ENCODE peak calls at places on chromosomes 7 and 10, in five cellular contexts. One of them, this sample, is unnamed.
A peak's percentile ranks its signal among the peaks of the same experiment; 100 is the strongest.

GRCh38 chr7:28516390-28517145 is 104.2 kb downstream of the CREB5 start:
- DNase-seq in adrenal gland: no peak
- DNase-seq in body of pancreas: no peak
- DNase-seq in DND-41: no peak
- DNase-seq in left ventricle myocardium inferior: no peak
- DNase-seq in this sample: no peak

GRCh38 chr7:112084506-112084905 is 121.7 kb downstream of the DOCK4 start:
- DNase-seq in adrenal gland: no peak
- DNase-seq in body of pancreas: no peak
- DNase-seq in DND-41: no peak
- DNase-seq in left ventricle myocardium inferior: no peak
- DNase-seq in this sample: peak; percentile 33

GRCh38 chr7:74443591-74444365 is 9.9 kb upstream of the GTF2IRD1 start:
- DNase-seq in adrenal gland: no peak
- DNase-seq in body of pancreas: no peak
- DNase-seq in DND-41: no peak
- DNase-seq in left ventricle myocardium inferior: no peak
- DNase-seq in this sample: no peak

GRCh38 chr7:150778738-150779301 is 21.3 kb downstream of the TMEM176B start:
- DNase-seq in adrenal gland: peak; percentile 82
- DNase-seq in body of pancreas: peak; percentile 81
- DNase-seq in DND-41: peak; percentile 77
- DNase-seq in left ventricle myocardium inferior: peak; percentile 85
- DNase-seq in this sample: no peak

GRCh38 chr10:113651021-113651420 is 12.8 kb downstream of the NRAP start:
- DNase-seq in adrenal gland: no peak
- DNase-seq in body of pancreas: no peak
- DNase-seq in DND-41: no peak
- DNase-seq in left ventricle myocardium inferior: no peak
- DNase-seq in this sample: no peak

GRCh38 chr10:5314866-5315265 is 49.9 kb upstream of the UCN3 start:
- DNase-seq in adrenal gland: no peak
- DNase-seq in body of pancreas: no peak
- DNase-seq in DND-41: no peak
- DNase-seq in left ventricle myocardium inferior: no peak
- DNase-seq in this sample: no peak

GRCh38 chr10:34434119-34434594 is 380.9 kb downstream of the PARD3 start:
- DNase-seq in adrenal gland: no peak
- DNase-seq in body of pancreas: no peak
- DNase-seq in DND-41: no peak
- DNase-seq in left ventricle myocardium inferior: no peak
- DNase-seq in this sample: no peak

GRCh38 chr10:132232553-132232949 is 45.8 kb downstream of the DPYSL4 start:
- DNase-seq in adrenal gland: no peak
- DNase-seq in body of pancreas: no peak
- DNase-seq in DND-41: no peak
- DNase-seq in left ventricle myocardium inferior: peak; percentile 42
- DNase-seq in this sample: no peak

GRCh38 chr10:91163269-91163708 is 57.2 kb upstream of the PCGF5 start:
- DNase-seq in adrenal gland: no peak
- DNase-seq in body of pancreas: peak; percentile 63
- DNase-seq in DND-41: peak; percentile 83
- DNase-seq in left ventricle myocardium inferior: peak; percentile 65
- DNase-seq in this sample: peak; percentile 87

GRCh38 chr7:56291-56913 is 136.0 kb upstream of the FAM20C start:
- DNase-seq in adrenal gland: no peak
- DNase-seq in body of pancreas: peak; percentile 8
- DNase-seq in DND-41: no peak
- DNase-seq in left ventricle myocardium inferior: no peak
- DNase-seq in this sample: no peak

GRCh38 chr10:62580396-62580795 is 206.2 kb downstream of the ZNF365 start:
- DNase-seq in adrenal gland: no peak
- DNase-seq in body of pancreas: no peak
- DNase-seq in DND-41: no peak
- DNase-seq in left ventricle myocardium inferior: no peak
- DNase-seq in this sample: no peak

GRCh38 chr7:29806131-29806792 is at the start of gene WIPF3:
- DNase-seq in adrenal gland: peak; percentile 54
- DNase-seq in body of pancreas: peak; percentile 40
- DNase-seq in DND-41: no peak
- DNase-seq in left ventricle myocardium inferior: peak; percentile 43
- DNase-seq in this sample: no peak

GRCh38 chr7:75739796-75740672 is 1.3 kb upstream of the HIP1 start:
- DNase-seq in adrenal gland: no peak
- DNase-seq in body of pancreas: no peak
- DNase-seq in DND-41: no peak
- DNase-seq in left ventricle myocardium inferior: no peak
- DNase-seq in this sample: no peak

GRCh38 chr10:6738464-6738824 is 158.4 kb upstream of the PRKCQ start:
- DNase-seq in adrenal gland: no peak
- DNase-seq in body of pancreas: no peak
- DNase-seq in DND-41: no peak
- DNase-seq in left ventricle myocardium inferior: no peak
- DNase-seq in this sample: no peak

GRCh38 chr10:35217458-35217857 is 90.8 kb downstream of the CREM start:
- DNase-seq in adrenal gland: no peak
- DNase-seq in body of pancreas: no peak
- DNase-seq in DND-41: no peak
- DNase-seq in left ventricle myocardium inferior: no peak
- DNase-seq in this sample: no peak

GRCh38 chr7:25844109-25844915 is 307.7 kb upstream of the NFE2L3 start:
- DNase-seq in adrenal gland: no peak
- DNase-seq in body of pancreas: no peak
- DNase-seq in DND-41: no peak
- DNase-seq in left ventricle myocardium inferior: no peak
- DNase-seq in this sample: no peak

GRCh38 chr7:131302876-131303707 is 24.6 kb upstream of the MKLN1 start:
- DNase-seq in adrenal gland: no peak
- DNase-seq in body of pancreas: peak; percentile 58
- DNase-seq in DND-41: no peak
- DNase-seq in left ventricle myocardium inferior: peak; percentile 23
- DNase-seq in this sample: no peak

GRCh38 chr7:114243019-114243507 is 171.6 kb upstream of the FOXP2 start:
- DNase-seq in adrenal gland: no peak
- DNase-seq in body of pancreas: no peak
- DNase-seq in DND-41: no peak
- DNase-seq in left ventricle myocardium inferior: no peak
- DNase-seq in this sample: no peak

GRCh38 chr10:132098539-132099421 is 33.0 kb downstream of the JAKMIP3 start:
- DNase-seq in adrenal gland: no peak
- DNase-seq in body of pancreas: no peak
- DNase-seq in DND-41: no peak
- DNase-seq in left ventricle myocardium inferior: no peak
- DNase-seq in this sample: no peak

GRCh38 chr10:91617073-91617580 is 15.7 kb downstream of the PPP1R3C start:
- DNase-seq in adrenal gland: no peak
- DNase-seq in body of pancreas: no peak
- DNase-seq in DND-41: no peak
- DNase-seq in left ventricle myocardium inferior: no peak
- DNase-seq in this sample: no peak

GRCh38 chr7:83301416-83301815 is 138.7 kb upstream of the PCLO start:
- DNase-seq in adrenal gland: no peak
- DNase-seq in body of pancreas: no peak
- DNase-seq in DND-41: no peak
- DNase-seq in left ventricle myocardium inferior: no peak
- DNase-seq in this sample: no peak

GRCh38 chr10:104351919-104352318 is 1.7 kb upstream of the CFAP58 start:
- DNase-seq in adrenal gland: no peak
- DNase-seq in body of pancreas: no peak
- DNase-seq in DND-41: no peak
- DNase-seq in left ventricle myocardium inferior: no peak
- DNase-seq in this sample: no peak

GRCh38 chr10:104350146-104350635 is 3.4 kb upstream of the CFAP58 start:
- DNase-seq in adrenal gland: no peak
- DNase-seq in body of pancreas: no peak
- DNase-seq in DND-41: peak; percentile 22
- DNase-seq in left ventricle myocardium inferior: no peak
- DNase-seq in this sample: no peak

GRCh38 chr10:104349623-104350142 is 4.0 kb upstream of the CFAP58 start:
- DNase-seq in adrenal gland: no peak
- DNase-seq in body of pancreas: no peak
- DNase-seq in DND-41: no peak
- DNase-seq in left ventricle myocardium inferior: no peak
- DNase-seq in this sample: peak; percentile 41

GRCh38 chr10:104353325-104354048 is at the start of gene CFAP58:
- DNase-seq in adrenal gland: peak; percentile 96
- DNase-seq in body of pancreas: peak; percentile 96
- DNase-seq in DND-41: peak; percentile 92
- DNase-seq in left ventricle myocardium inferior: peak; percentile 90
- DNase-seq in this sample: peak; percentile 87

DNA sequence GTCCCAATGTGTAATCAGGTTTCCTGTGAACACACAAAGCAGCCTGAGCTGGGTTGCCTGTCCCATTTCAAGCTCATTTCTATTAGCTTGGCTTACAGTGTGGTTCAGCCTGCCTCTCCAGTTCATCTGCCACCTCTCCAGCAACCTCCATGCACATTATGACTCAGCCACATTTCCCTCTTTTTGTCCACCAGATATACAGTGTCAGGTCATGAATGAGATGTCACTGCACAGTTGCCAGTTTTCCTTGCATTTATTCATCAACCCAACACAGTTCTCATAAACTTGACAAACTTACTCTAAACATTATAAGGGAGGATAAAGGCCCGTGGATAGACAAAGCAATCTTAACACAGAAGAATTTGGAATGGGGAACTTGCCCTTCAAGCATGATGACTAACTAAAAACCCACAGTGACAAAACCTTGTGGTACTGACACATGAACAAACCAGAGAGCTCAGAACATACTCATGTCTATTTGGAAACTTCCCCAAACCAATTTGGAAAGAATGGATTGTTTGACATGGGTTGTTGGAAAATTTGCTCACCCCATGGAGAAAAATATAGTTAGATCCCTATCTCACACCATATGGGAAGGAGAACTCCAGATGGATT is 2.5 kb upstream of the CFAP58 start:
- DNase-seq in adrenal gland: no peak
- DNase-seq in body of pancreas: no peak
- DNase-seq in DND-41: no peak
- DNase-seq in left ventricle myocardium inferior: no peak
- DNase-seq in this sample: no peak
- TF ChIP-seq CTCF in adrenal gland: no peak
- TF ChIP-seq CTCF in body of pancreas: no peak
- TF ChIP-seq CTCF in DND-41: no peak
- TF ChIP-seq CTCF in left ventricle myocardium inferior: no peak
- TF ChIP-seq CTCF in this sample: no peak

GRCh38 chr7:98917331-98917730 is 39.0 kb downstream of the TRRAP start:
- DNase-seq in adrenal gland: no peak
- DNase-seq in body of pancreas: no peak
- DNase-seq in DND-41: no peak
- DNase-seq in left ventricle myocardium inferior: no peak
- DNase-seq in this sample: no peak

GRCh38 chr7:98911936-98912335 is 33.6 kb downstream of the TRRAP start:
- DNase-seq in adrenal gland: no peak
- DNase-seq in body of pancreas: no peak
- DNase-seq in DND-41: no peak
- DNase-seq in left ventricle myocardium inferior: no peak
- DNase-seq in this sample: no peak

GRCh38 chr7:98913026-98913425 is 34.7 kb downstream of the TRRAP start:
- DNase-seq in adrenal gland: no peak
- DNase-seq in body of pancreas: no peak
- DNase-seq in DND-41: no peak
- DNase-seq in left ventricle myocardium inferior: no peak
- DNase-seq in this sample: no peak

GRCh38 chr7:98909487-98909886 is 31.2 kb downstream of the TRRAP start:
- DNase-seq in adrenal gland: no peak
- DNase-seq in body of pancreas: no peak
- DNase-seq in DND-41: no peak
- DNase-seq in left ventricle myocardium inferior: no peak
- DNase-seq in this sample: no peak

DNA sequence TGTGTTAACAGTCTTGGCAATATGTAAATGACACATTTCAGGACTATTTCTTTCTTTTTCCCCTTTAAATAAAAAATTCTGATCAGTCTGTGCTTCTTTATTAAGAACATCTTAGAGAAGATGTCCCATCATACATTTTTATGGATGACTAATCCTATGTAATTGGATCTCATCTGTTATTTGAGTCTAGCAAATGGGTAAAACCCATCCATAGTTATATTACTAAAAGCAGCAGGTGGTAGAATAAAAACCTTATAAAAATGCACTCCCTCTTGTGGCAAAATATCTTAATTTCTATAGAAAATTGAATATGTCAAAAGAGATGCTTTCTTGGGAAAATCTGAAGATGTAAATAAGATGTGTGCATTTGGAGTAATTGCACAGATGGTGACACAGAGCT is 35.3 kb downstream of the TRRAP start:
- DNase-seq in adrenal gland: no peak
- DNase-seq in body of pancreas: no peak
- DNase-seq in DND-41: no peak
- DNase-seq in left ventricle myocardium inferior: no peak
- DNase-seq in this sample: no peak
- H3K36me3 ChIP-seq in adrenal gland: peaks cover 91% of the 10 kb centered on the region
- H3K36me3 ChIP-seq in body of pancreas: peaks cover 51% of the 10 kb centered on the region
- H3K36me3 ChIP-seq in DND-41: peaks cover 92% of the 10 kb centered on the region
- H3K36me3 ChIP-seq in left ventricle myocardium inferior: peaks cover 96% of the 10 kb centered on the region
- H3K36me3 ChIP-seq in this sample: peaks cover 28% of the 10 kb centered on the region

GRCh38 chr7:128914566-128915151 is 4.2 kb upstream of the KCP start:
- DNase-seq in adrenal gland: no peak
- DNase-seq in body of pancreas: no peak
- DNase-seq in DND-41: no peak
- DNase-seq in left ventricle myocardium inferior: no peak
- DNase-seq in this sample: peak; percentile 71
- TF ChIP-seq CTCF in adrenal gland: no peak
- TF ChIP-seq CTCF in body of pancreas: no peak
- TF ChIP-seq CTCF in DND-41: no peak
- TF ChIP-seq CTCF in left ventricle myocardium inferior: no peak
- TF ChIP-seq CTCF in this sample: peak; percentile 27

GRCh38 chr7:95590387-95591248 is 5.7 kb downstream of the PDK4 start:
- DNase-seq in adrenal gland: no peak
- DNase-seq in body of pancreas: no peak
- DNase-seq in DND-41: no peak
- DNase-seq in left ventricle myocardium inferior: no peak
- DNase-seq in this sample: no peak
- H3K36me3 ChIP-seq in adrenal gland: peaks cover 89% of the 10 kb centered on the region
- H3K36me3 ChIP-seq in body of pancreas: peaks cover 29% of the 10 kb centered on the region
- H3K36me3 ChIP-seq in DND-41: no peaks in the 10 kb centered on the region
- H3K36me3 ChIP-seq in left ventricle myocardium inferior: peaks cover 96% of the 10 kb centered on the region
- H3K36me3 ChIP-seq in this sample: no peaks in the 10 kb centered on the region

DNA sequence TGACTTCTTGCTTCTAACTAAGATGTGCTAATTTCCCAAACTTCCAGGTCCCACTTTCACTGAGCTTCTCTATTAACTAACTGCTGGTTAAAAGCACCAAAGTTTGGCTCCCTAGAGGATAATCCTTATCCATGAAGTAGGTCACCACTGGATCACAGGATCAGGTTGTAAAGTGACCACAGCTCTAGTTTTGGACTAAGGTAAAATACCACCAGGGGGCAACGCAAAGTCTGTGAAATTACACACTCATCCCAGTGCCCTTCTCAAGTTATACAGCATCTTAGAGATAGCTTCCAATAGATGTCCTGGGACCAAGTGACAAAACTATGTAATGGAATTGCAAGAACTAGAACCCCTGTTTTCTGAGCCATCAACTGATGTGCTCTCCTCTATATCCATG is 116.4 kb upstream of the ASAH2 start:
- DNase-seq in adrenal gland: no peak
- DNase-seq in body of pancreas: no peak
- DNase-seq in DND-41: no peak
- DNase-seq in left ventricle myocardium inferior: no peak
- DNase-seq in this sample: no peak
- TF ChIP-seq CTCF in adrenal gland: no peak
- TF ChIP-seq CTCF in body of pancreas: no peak
- TF ChIP-seq CTCF in DND-41: peak; percentile 26
- TF ChIP-seq CTCF in left ventricle myocardium inferior: peak; percentile 44
- TF ChIP-seq CTCF in this sample: peak; percentile 43

GRCh38 chr7:6641305-6642035 is 4.4 kb downstream of the ZNF316 start:
- DNase-seq in adrenal gland: no peak
- DNase-seq in body of pancreas: no peak
- DNase-seq in DND-41: no peak
- DNase-seq in left ventricle myocardium inferior: no peak
- DNase-seq in this sample: no peak
- H3K36me3 ChIP-seq in adrenal gland: peaks cover 53% of the 10 kb centered on the region
- H3K36me3 ChIP-seq in body of pancreas: peaks cover 6% of the 10 kb centered on the region
- H3K36me3 ChIP-seq in DND-41: peaks cover 75% of the 10 kb centered on the region
- H3K36me3 ChIP-seq in left ventricle myocardium inferior: peaks cover 61% of the 10 kb centered on the region
- H3K36me3 ChIP-seq in this sample: peaks cover 29% of the 10 kb centered on the region